ENCODE peak calls at places on chromosomes 2 and 18, in six cellular contexts. Q, Y, B, P, H and W are unnamed samples.

GRCh38 chr2:85436836-85437487 is 18.4 kb downstream of the SH2D6 start:
- DNase-seq in P (no peak), Y (no peak), Q (no peak), H (no peak), B (no peak), W (no peak)

GRCh38 chr2:109260116-109260855 is 131.3 kb downstream of the SH3RF3 start:
- DNase-seq in Y (no peak), Q (no peak), H (no peak), P (no peak), B (no peak), W (no peak)

GRCh38 chr18:44343570-44343969 is 337.1 kb upstream of the SETBP1 start:
- DNase-seq in P (no peak), Y (no peak), H (no peak), Q (no peak), B (no peak), W (no peak)

GRCh38 chr2:2620604-2621003 is 289.5 kb upstream of the MYT1L start:
- DNase-seq in B (no peak), P (no peak), H (no peak), Q (no peak), Y (no peak), W (no peak)

GRCh38 chr2:206856474-206856873 is 82.8 kb upstream of the CPO start:
- DNase-seq in H (no peak), P (no peak), Q (no peak), Y (no peak), B (no peak), W (no peak)

GRCh38 chr2:96264656-96265348 is 995 bp downstream of the TMEM127 start:
- DNase-seq in H (peak; percentile 69), Q (no peak), B (no peak), Y (peak; percentile 35), P (peak; percentile 42), W (peak; percentile 37)

GRCh38 chr2:187138240-187138639 is 289.3 kb upstream of the ZSWIM2 start:
- DNase-seq in Q (no peak), P (peak; percentile 17), H (peak; percentile 59), Y (no peak), B (no peak), W (peak; percentile 6)

GRCh38 chr18:62179213-62179612 is 7.6 kb downstream of the PIGN start:
- DNase-seq in Q (no peak), H (no peak), P (no peak), Y (no peak), B (no peak), W (no peak)

GRCh38 chr2:64914735-64915509 is 74.3 kb upstream of the SLC1A4 start:
- DNase-seq in Q (no peak), P (no peak), H (no peak), B (no peak), Y (no peak), W (no peak)

GRCh38 chr2:122980672-122981071 is 1044.4 kb upstream of the CNTNAP5 start:
- DNase-seq in B (peak; percentile 34), P (no peak), H (no peak), Q (no peak), Y (no peak), W (peak; percentile 59)

GRCh38 chr2:145812163-145812554 is 1292.2 kb upstream of the ZEB2 start:
- DNase-seq in Q (no peak), B (no peak), H (no peak), P (no peak), Y (no peak), W (no peak)

GRCh38 chr2:166632616-166633015 is 138.6 kb upstream of the SCN7A start:
- DNase-seq in Q (no peak), B (no peak), Y (no peak), H (no peak), P (no peak), W (no peak)

GRCh38 chr2:170481201-170481600 is 233.9 kb upstream of the SP5 start:
- DNase-seq in Q (no peak), Y (no peak), B (no peak), P (no peak), H (no peak), W (no peak)

GRCh38 chr2:234858134-234858533 is 93.7 kb upstream of the SH3BP4 start:
- DNase-seq in Y (no peak), P (no peak), H (peak; percentile 26), B (no peak), Q (no peak), W (no peak)

GRCh38 chr2:162062559-162062958 is 11.5 kb downstream of the DPP4 start:
- DNase-seq in B (no peak), Q (no peak), P (no peak), Y (no peak), H (no peak), W (no peak)

GRCh38 chr2:149611100-149611820 is 23.7 kb upstream of the MMADHC start:
- DNase-seq in Y (no peak), B (no peak), P (no peak), H (peak; percentile 49), Q (no peak), W (no peak)

GRCh38 chr2:211093743-211094303 is 537.4 kb downstream of the CPS1 start:
- DNase-seq in Q (no peak), P (no peak), Y (no peak), B (no peak), H (no peak), W (no peak)
- TF ChIP-seq CTCF in Q (no peak), P (no peak), Y (no peak), B (no peak), H (peak; percentile 49), W (no peak)

GRCh38 chr2:46142546-46143329 is 154.5 kb upstream of the EPAS1 start:
- DNase-seq in H (no peak), Q (no peak), P (no peak), B (no peak), Y (no peak), W (no peak)
- H3K4me1 ChIP-seq in H (peaks cover 10% of the 10 kb centered on the region), Q (no peaks in the 10 kb centered on the region), P (no peaks in the 10 kb centered on the region), B (no peaks in the 10 kb centered on the region), Y (peaks cover 12% of the 10 kb centered on the region), W (no peaks in the 10 kb centered on the region)

DNA sequence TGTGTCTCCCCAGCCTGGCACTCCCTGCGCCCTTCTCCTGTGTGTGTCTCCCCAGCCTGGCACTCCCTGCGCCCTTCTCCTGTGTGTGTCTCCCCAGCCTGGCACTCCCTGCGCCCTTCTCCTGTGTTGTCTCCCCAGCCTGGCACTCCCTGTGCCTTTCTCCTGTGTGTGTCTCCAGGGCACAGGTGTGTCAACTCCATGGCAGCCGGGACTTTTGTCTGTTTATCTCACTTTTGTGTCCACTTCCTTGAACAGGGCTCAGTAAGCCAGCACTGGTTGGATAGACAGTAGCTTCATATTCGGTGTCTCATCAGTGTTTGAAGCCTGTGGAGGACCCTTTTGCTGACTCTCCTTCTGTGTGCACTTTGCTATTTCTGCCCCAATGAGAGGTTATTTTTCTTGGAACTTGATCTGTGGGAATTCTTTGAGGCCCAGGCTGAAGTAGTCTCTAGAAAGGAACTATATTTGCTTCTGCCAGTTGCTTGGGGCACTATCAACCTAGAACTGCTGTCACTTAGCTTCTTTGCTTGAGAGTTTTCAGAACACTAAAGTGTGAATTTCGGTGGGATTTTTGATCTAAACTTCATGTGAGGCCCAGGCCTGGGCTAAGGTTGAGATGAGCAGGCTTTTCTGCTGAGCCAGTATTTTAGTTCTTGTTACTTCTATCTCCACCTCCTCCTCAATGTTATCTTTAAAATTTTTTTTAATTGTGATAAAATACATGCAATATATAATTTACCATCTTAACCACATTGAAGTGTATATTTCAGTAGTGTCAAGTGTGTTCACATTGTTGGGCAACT is 8.3 kb upstream of the ASB1 start:
- DNase-seq in Q (no peak), B (no peak), P (no peak), Y (no peak), H (no peak), W (no peak)
- H3K27ac ChIP-seq in Q (no peak overlapping the region), B (peak overlapping the region; percentile 4), P (no peak overlapping the region), Y (no peak overlapping the region), H (no peak overlapping the region), W (no peak overlapping the region)

GRCh38 chr18:50662177-50662576 is 102.3 kb downstream of the MAPK4 start:
- DNase-seq in Q (no peak), B (no peak), P (no peak), H (peak; percentile 47), Y (no peak), W (no peak)
- TF ChIP-seq CTCF in Q (no peak), B (peak; percentile 36), P (no peak), H (peak; percentile 67), Y (no peak), W (peak; percentile 55)

DNA sequence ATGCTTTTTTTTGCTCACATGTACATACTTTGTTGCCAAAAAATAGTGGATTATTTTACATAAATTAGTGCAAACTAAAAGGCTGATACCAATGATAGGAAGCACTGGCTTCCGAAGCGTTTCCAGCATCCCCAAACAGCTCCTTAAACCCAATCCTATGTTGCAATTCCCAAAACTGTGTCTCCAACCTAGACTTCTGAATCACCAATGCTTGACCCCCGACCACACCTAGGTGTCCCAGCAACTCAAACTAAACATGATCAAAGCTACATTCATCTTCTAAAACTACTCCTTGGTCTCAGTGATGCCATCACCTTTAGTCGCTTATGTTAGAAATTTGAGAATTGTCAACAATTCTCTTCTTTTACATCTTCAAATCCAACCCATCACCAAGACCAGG is 13.4 kb downstream of the ATP8B1 start:
- DNase-seq in B (no peak), Y (no peak), Q (no peak), H (no peak), P (no peak), W (no peak)
- H3K4me1 ChIP-seq in B (peaks cover 26% of the 10 kb centered on the region), Y (peaks cover 16% of the 10 kb centered on the region), Q (no peaks in the 10 kb centered on the region), H (no peaks in the 10 kb centered on the region), P (peaks cover 3% of the 10 kb centered on the region), W (peaks cover 29% of the 10 kb centered on the region)

DNA sequence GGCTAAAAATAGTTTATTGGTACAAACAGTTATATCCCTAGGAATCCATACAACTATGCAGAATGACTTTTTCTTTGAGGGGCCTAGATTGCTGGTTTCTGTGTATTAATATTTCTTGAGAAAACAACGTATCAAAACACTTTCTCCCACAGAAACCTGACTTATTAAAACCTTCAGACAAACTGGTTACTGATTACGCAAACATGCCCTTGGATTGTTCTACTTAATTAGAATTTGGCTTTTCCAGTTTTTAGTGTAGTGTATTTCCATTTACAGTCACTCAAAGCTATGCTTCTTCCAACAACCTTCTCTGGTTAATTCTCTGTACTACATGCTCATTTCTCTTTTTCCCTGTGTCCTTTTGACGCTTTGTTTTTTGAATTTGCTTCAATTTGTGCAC is 20.0 kb downstream of the VAPA start:
- DNase-seq in P (no peak), Q (no peak), H (no peak), B (no peak), Y (no peak), W (no peak)
- H3K27ac ChIP-seq in P (no peak overlapping the region), Q (no peak overlapping the region), H (no peak overlapping the region), B (peak overlapping the region; percentile 58), Y (no peak overlapping the region), W (no peak overlapping the region)